ENCODE peak calls at places on chromosomes 16 and 17, in nine cellular contexts. One of them, this sample, is unnamed.

GRCh38 chr17:7095642-7096041 is 15.6 kb upstream of the CLEC10A start:
- DNase-seq in upper lobe of right lung: no peak
- DNase-seq in stomach: no peak
- DNase-seq in cardiac muscle cell: no peak
- DNase-seq in A549: no peak
- DNase-seq in ovary: no peak
- DNase-seq in H9: no peak
- DNase-seq in SK-N-SH: no peak
- DNase-seq in brain microvascular endothelial cell: no peak
- DNase-seq in this sample: no peak

GRCh38 chr17:80097307-80097630 is 4.1 kb upstream of the GAA start:
- DNase-seq in upper lobe of right lung: no peak
- DNase-seq in stomach: no peak
- DNase-seq in cardiac muscle cell: no peak
- DNase-seq in A549: no peak
- DNase-seq in ovary: no peak
- DNase-seq in H9: no peak
- DNase-seq in SK-N-SH: no peak
- DNase-seq in brain microvascular endothelial cell: no peak
- DNase-seq in this sample: no peak

GRCh38 chr17:35256629-35257028 is 13.8 kb downstream of the SLFN5 start:
- DNase-seq in upper lobe of right lung: no peak
- DNase-seq in stomach: no peak
- DNase-seq in cardiac muscle cell: no peak
- DNase-seq in A549: no peak
- DNase-seq in ovary: no peak
- DNase-seq in H9: no peak
- DNase-seq in SK-N-SH: no peak
- DNase-seq in brain microvascular endothelial cell: no peak
- DNase-seq in this sample: no peak

GRCh38 chr17:39624313-39624712 is 2.4 kb upstream of the PPP1R1B start:
- DNase-seq in upper lobe of right lung: no peak
- DNase-seq in stomach: no peak
- DNase-seq in cardiac muscle cell: no peak
- DNase-seq in A549: no peak
- DNase-seq in ovary: no peak
- DNase-seq in H9: no peak
- DNase-seq in SK-N-SH: no peak
- DNase-seq in brain microvascular endothelial cell: no peak
- DNase-seq in this sample: no peak

GRCh38 chr16:66610111-66610820 is 5.8 kb downstream of the CMTM3 start:
- DNase-seq in upper lobe of right lung: no peak
- DNase-seq in stomach: no peak
- DNase-seq in cardiac muscle cell: no peak
- DNase-seq in A549: no peak
- DNase-seq in ovary: no peak
- DNase-seq in H9: no peak
- DNase-seq in SK-N-SH: no peak
- DNase-seq in brain microvascular endothelial cell: no peak
- DNase-seq in this sample: no peak

GRCh38 chr16:88830250-88830649 is 18.5 kb upstream of the APRT start:
- DNase-seq in upper lobe of right lung: no peak
- DNase-seq in stomach: no peak
- DNase-seq in cardiac muscle cell: peak; percentile 34
- DNase-seq in A549: no peak
- DNase-seq in ovary: peak; percentile 62
- DNase-seq in H9: no peak
- DNase-seq in SK-N-SH: no peak
- DNase-seq in brain microvascular endothelial cell: no peak
- DNase-seq in this sample: no peak

GRCh38 chr17:72063262-72063661 is 57.6 kb upstream of the SOX9 start:
- DNase-seq in upper lobe of right lung: no peak
- DNase-seq in stomach: no peak
- DNase-seq in cardiac muscle cell: no peak
- DNase-seq in A549: no peak
- DNase-seq in ovary: no peak
- DNase-seq in H9: no peak
- DNase-seq in SK-N-SH: no peak
- DNase-seq in brain microvascular endothelial cell: no peak
- DNase-seq in this sample: no peak

GRCh38 chr17:29162909-29163341 is 17.3 kb downstream of the MYO18A start:
- DNase-seq in upper lobe of right lung: no peak
- DNase-seq in stomach: no peak
- DNase-seq in cardiac muscle cell: no peak
- DNase-seq in A549: no peak
- DNase-seq in ovary: no peak
- DNase-seq in H9: no peak
- DNase-seq in SK-N-SH: no peak
- DNase-seq in brain microvascular endothelial cell: no peak
- DNase-seq in this sample: peak; percentile 47

GRCh38 chr16:73253922-73254480 is 206.1 kb upstream of the ZFHX3 start:
- DNase-seq in upper lobe of right lung: no peak
- DNase-seq in stomach: no peak
- DNase-seq in cardiac muscle cell: no peak
- DNase-seq in A549: no peak
- DNase-seq in ovary: no peak
- DNase-seq in H9: no peak
- DNase-seq in SK-N-SH: no peak
- DNase-seq in brain microvascular endothelial cell: no peak
- DNase-seq in this sample: no peak

GRCh38 chr16:22216191-22216831 is 10.2 kb downstream of the EEF2K start:
- DNase-seq in upper lobe of right lung: no peak
- DNase-seq in stomach: no peak
- DNase-seq in cardiac muscle cell: no peak
- DNase-seq in A549: no peak
- DNase-seq in ovary: no peak
- DNase-seq in H9: no peak
- DNase-seq in SK-N-SH: no peak
- DNase-seq in brain microvascular endothelial cell: no peak
- DNase-seq in this sample: peak; percentile 52

GRCh38 chr16:85989863-85990643 is 91.1 kb downstream of the IRF8 start:
- DNase-seq in upper lobe of right lung: no peak
- DNase-seq in stomach: no peak
- DNase-seq in cardiac muscle cell: no peak
- DNase-seq in A549: no peak
- DNase-seq in ovary: no peak
- DNase-seq in H9: no peak
- DNase-seq in SK-N-SH: no peak
- DNase-seq in brain microvascular endothelial cell: no peak
- DNase-seq in this sample: no peak

GRCh38 chr17:38870259-38871165 is 654 bp downstream of the LASP1 start:
- DNase-seq in upper lobe of right lung: peak; percentile 90
- DNase-seq in stomach: peak; percentile 75
- DNase-seq in cardiac muscle cell: peak; percentile 65
- DNase-seq in A549: peak; percentile 68
- DNase-seq in ovary: peak; percentile 80
- DNase-seq in H9: peak; percentile 74
- DNase-seq in SK-N-SH: peak; percentile 83
- DNase-seq in brain microvascular endothelial cell: no peak
- DNase-seq in this sample: peak; percentile 60

GRCh38 chr17:69516225-69516624 is 101.7 kb downstream of the MAP2K6 start:
- DNase-seq in upper lobe of right lung: no peak
- DNase-seq in stomach: no peak
- DNase-seq in cardiac muscle cell: no peak
- DNase-seq in A549: no peak
- DNase-seq in ovary: no peak
- DNase-seq in H9: no peak
- DNase-seq in SK-N-SH: no peak
- DNase-seq in brain microvascular endothelial cell: no peak
- DNase-seq in this sample: no peak

DNA sequence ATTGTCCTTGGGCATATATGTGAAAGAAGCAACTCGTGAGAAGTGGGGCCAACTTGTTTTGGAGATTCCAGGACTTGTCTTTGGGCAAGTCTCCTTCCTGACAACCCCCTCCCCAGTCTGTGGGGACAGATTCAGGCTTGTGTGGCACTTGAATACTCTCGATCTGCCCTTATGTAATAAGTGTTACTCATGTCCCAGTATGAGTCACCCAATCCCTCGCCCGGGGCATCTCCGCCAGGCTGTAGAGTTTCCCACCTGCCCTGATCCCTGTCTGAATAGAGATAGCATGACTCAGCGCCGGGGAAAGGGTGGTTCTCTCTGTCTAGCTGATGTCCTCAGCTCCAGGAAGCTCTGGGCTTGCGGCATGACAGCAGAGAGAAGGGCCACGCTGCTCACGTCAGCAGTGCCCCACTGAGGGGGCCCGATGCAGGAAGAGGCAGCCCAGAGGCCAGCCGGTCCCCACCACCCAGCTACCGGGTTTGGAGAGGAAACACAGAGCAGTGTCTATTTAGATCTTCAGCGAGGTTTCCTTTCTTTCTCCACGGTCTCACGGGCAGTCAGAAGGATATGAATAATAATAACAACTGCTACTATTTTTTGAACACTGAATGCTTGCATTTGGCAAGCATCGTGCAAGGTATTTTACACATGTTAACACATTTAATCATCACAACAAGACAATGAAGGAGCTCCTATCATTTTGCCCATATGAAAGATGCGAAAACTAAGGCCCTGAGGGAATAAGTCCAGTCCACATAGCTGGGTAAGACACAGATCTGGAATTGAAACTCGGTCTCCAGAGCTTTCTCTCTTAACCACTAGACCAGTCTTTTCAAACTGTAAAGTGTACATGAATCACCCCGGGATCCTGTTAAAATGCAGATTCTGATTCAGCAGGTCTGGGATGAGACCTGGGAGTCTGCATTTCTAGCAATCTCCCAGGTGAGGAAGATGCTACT is 426.7 kb upstream of the MAF start:
- DNase-seq in upper lobe of right lung: peak; percentile 63
- DNase-seq in stomach: peak; percentile 35
- DNase-seq in cardiac muscle cell: no peak
- DNase-seq in A549: peak; percentile 95
- DNase-seq in ovary: no peak
- DNase-seq in H9: peak; percentile 84
- DNase-seq in SK-N-SH: no peak
- DNase-seq in brain microvascular endothelial cell: peak; percentile 99
- DNase-seq in this sample: peak; percentile 97
- H3K27ac ChIP-seq in upper lobe of right lung: no peak overlapping the region
- H3K27ac ChIP-seq in stomach: no peak overlapping the region
- H3K27ac ChIP-seq in cardiac muscle cell: no peak overlapping the region
- H3K27ac ChIP-seq in A549: peak overlapping the region; percentile 94
- H3K27ac ChIP-seq in ovary: no peak overlapping the region
- H3K27ac ChIP-seq in H9: no peak overlapping the region
- H3K27ac ChIP-seq in SK-N-SH: no peak overlapping the region
- H3K27ac ChIP-seq in brain microvascular endothelial cell: peak overlapping the region; percentile 85
- H3K27ac ChIP-seq in this sample: no peak overlapping the region

GRCh38 chr16:27232875-27233605 is 29.7 kb downstream of the KDM8 start:
- DNase-seq in upper lobe of right lung: no peak
- DNase-seq in stomach: no peak
- DNase-seq in cardiac muscle cell: no peak
- DNase-seq in A549: no peak
- DNase-seq in ovary: no peak
- DNase-seq in H9: no peak
- DNase-seq in SK-N-SH: no peak
- DNase-seq in brain microvascular endothelial cell: no peak
- DNase-seq in this sample: no peak
- H3K27ac ChIP-seq in upper lobe of right lung: peak overlapping the region; percentile 42
- H3K27ac ChIP-seq in stomach: no peak overlapping the region
- H3K27ac ChIP-seq in cardiac muscle cell: no peak overlapping the region
- H3K27ac ChIP-seq in A549: no peak overlapping the region
- H3K27ac ChIP-seq in ovary: no peak overlapping the region
- H3K27ac ChIP-seq in H9: no peak overlapping the region
- H3K27ac ChIP-seq in SK-N-SH: no peak overlapping the region
- H3K27ac ChIP-seq in brain microvascular endothelial cell: no peak overlapping the region
- H3K27ac ChIP-seq in this sample: no peak overlapping the region

GRCh38 chr17:57357830-57358426 is 101.6 kb downstream of the MSI2 start:
- DNase-seq in upper lobe of right lung: no peak
- DNase-seq in stomach: no peak
- DNase-seq in cardiac muscle cell: no peak
- DNase-seq in A549: no peak
- DNase-seq in ovary: no peak
- DNase-seq in H9: no peak
- DNase-seq in SK-N-SH: no peak
- DNase-seq in brain microvascular endothelial cell: no peak
- DNase-seq in this sample: no peak
- H3K27ac ChIP-seq in upper lobe of right lung: peak overlapping the region; percentile 74
- H3K27ac ChIP-seq in stomach: no peak overlapping the region
- H3K27ac ChIP-seq in cardiac muscle cell: no peak overlapping the region
- H3K27ac ChIP-seq in A549: no peak overlapping the region
- H3K27ac ChIP-seq in ovary: peak overlapping the region; percentile 75
- H3K27ac ChIP-seq in H9: no peak overlapping the region
- H3K27ac ChIP-seq in SK-N-SH: no peak overlapping the region
- H3K27ac ChIP-seq in brain microvascular endothelial cell: no peak overlapping the region
- H3K27ac ChIP-seq in this sample: no peak overlapping the region

GRCh38 chr16:10933865-10934264 is 8.4 kb downstream of the DEXI start:
- DNase-seq in upper lobe of right lung: peak; percentile 55
- DNase-seq in stomach: no peak
- DNase-seq in cardiac muscle cell: no peak
- DNase-seq in A549: no peak
- DNase-seq in ovary: no peak
- DNase-seq in H9: no peak
- DNase-seq in SK-N-SH: no peak
- DNase-seq in brain microvascular endothelial cell: no peak
- DNase-seq in this sample: no peak

GRCh38 chr16:10934325-10935107 is 7.8 kb downstream of the DEXI start:
- DNase-seq in upper lobe of right lung: peak; percentile 49
- DNase-seq in stomach: no peak
- DNase-seq in cardiac muscle cell: no peak
- DNase-seq in A549: no peak
- DNase-seq in ovary: no peak
- DNase-seq in H9: no peak
- DNase-seq in SK-N-SH: no peak
- DNase-seq in brain microvascular endothelial cell: no peak
- DNase-seq in this sample: no peak

GRCh38 chr16:10931977-10932632 is 10.2 kb downstream of the DEXI start:
- DNase-seq in upper lobe of right lung: peak; percentile 40
- DNase-seq in stomach: no peak
- DNase-seq in cardiac muscle cell: no peak
- DNase-seq in A549: no peak
- DNase-seq in ovary: no peak
- DNase-seq in H9: no peak
- DNase-seq in SK-N-SH: no peak
- DNase-seq in brain microvascular endothelial cell: no peak
- DNase-seq in this sample: no peak

GRCh38 chr16:10931133-10931532 is 11.1 kb downstream of the DEXI start:
- DNase-seq in upper lobe of right lung: peak; percentile 53
- DNase-seq in stomach: no peak
- DNase-seq in cardiac muscle cell: no peak
- DNase-seq in A549: no peak
- DNase-seq in ovary: no peak
- DNase-seq in H9: no peak
- DNase-seq in SK-N-SH: no peak
- DNase-seq in brain microvascular endothelial cell: no peak
- DNase-seq in this sample: no peak

DNA sequence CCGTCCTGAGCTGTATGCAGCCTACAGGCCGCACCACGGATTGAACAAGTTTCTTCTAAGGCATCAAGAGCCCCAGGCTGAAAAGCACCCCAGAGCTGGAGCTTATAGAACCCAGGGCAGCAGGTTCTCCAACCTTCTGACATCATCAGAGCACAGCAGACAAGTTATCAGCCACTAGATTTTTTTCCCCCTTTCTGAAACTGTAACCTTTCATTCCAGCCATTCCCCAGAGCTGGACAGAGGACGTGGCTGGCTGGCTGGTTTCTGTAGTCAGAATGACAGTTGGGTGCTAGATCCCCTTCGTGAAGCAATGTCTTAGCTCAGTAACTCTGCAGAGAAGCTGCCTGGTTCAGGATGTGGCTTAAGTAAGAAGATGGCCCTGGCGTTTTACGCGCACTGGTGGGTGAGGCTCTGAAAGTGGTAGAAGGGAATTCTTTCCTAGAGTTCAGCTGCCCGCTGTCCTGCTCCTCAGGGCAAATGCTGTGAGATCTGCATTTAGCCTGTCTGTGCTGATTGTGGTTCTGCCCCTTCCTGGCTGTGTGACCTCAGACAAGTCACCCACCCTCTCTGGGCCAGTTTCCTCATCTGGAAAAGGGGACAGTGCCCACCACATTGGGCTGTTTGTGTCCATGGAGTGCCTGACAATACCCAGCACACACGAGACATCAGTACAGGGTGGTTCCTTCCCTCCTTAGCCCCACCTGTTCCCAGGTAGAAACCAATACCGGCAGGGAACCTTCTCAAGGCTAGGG is 9.1 kb downstream of the DEXI start:
- DNase-seq in upper lobe of right lung: peak; percentile 38
- DNase-seq in stomach: no peak
- DNase-seq in cardiac muscle cell: peak; percentile 49
- DNase-seq in A549: no peak
- DNase-seq in ovary: no peak
- DNase-seq in H9: no peak
- DNase-seq in SK-N-SH: no peak
- DNase-seq in brain microvascular endothelial cell: no peak
- DNase-seq in this sample: no peak
- H3K27ac ChIP-seq in upper lobe of right lung: no peak overlapping the region
- H3K27ac ChIP-seq in stomach: no peak overlapping the region
- H3K27ac ChIP-seq in cardiac muscle cell: peak overlapping the region; percentile 51
- H3K27ac ChIP-seq in A549: no peak overlapping the region
- H3K27ac ChIP-seq in ovary: no peak overlapping the region
- H3K27ac ChIP-seq in H9: no peak overlapping the region
- H3K27ac ChIP-seq in SK-N-SH: no peak overlapping the region
- H3K27ac ChIP-seq in brain microvascular endothelial cell: no peak overlapping the region
- H3K27ac ChIP-seq in this sample: no peak overlapping the region